ENCODE peak calls at places on chromosomes 3 and 15, in eight cellular contexts. A is ELR, I is fibroblast of pulmonary artery, T is T follicular helper cell, K is activated gamma-delta T cell treated with Interleukin-2 at 50 U/mL for 16 hours, W is ecto neural progenitor cell, N is midbrain, M is T-helper 9 cell. U is an unnamed sample.

GRCh38 chr15:92845109-92845508 is 55.0 kb upstream of the CHD2 start:
- DNase-seq in A (peak; percentile 49), I (peak; percentile 84), T (no peak), K (no peak), W (no peak), N (peak; percentile 17), M (no peak), U (no peak)

GRCh38 chr3:195227871-195228270 is 43.1 kb downstream of the XXYLT1 start:
- DNase-seq in A (no peak), I (no peak), T (no peak), K (no peak), W (no peak), N (no peak), M (no peak), U (no peak)

GRCh38 chr3:72973031-72973723 is 23.4 kb upstream of the PPP4R2 start:
- DNase-seq in A (peak; percentile 12), I (peak; percentile 64), T (no peak), K (no peak), W (no peak), N (no peak), M (no peak), U (no peak)

GRCh38 chr3:42802876-42803799 is 1.2 kb downstream of the HIGD1A start:
- DNase-seq in A (peak; percentile 46), I (peak; percentile 8), T (no peak), K (no peak), W (peak; percentile 58), N (peak; percentile 44), M (no peak), U (no peak)

GRCh38 chr3:123071146-123071545 is 4.3 kb downstream of the PDIA5 start:
- DNase-seq in A (peak; percentile 47), I (peak; percentile 69), T (no peak), K (no peak), W (no peak), N (no peak), M (no peak), U (no peak)

GRCh38 chr3:128575777-128576176 is 74.8 kb downstream of the RPN1 start:
- DNase-seq in A (no peak), I (no peak), T (no peak), K (no peak), W (no peak), N (no peak), M (no peak), U (no peak)

GRCh38 chr15:38530113-38530512 is 34.5 kb downstream of the RASGRP1 start:
- DNase-seq in A (peak; percentile 25), I (no peak), T (no peak), K (no peak), W (no peak), N (no peak), M (no peak), U (no peak)

GRCh38 chr3:197420115-197420514 is 121.7 kb upstream of the DLG1 start:
- DNase-seq in A (no peak), I (no peak), T (no peak), K (no peak), W (no peak), N (no peak), M (no peak), U (no peak)

GRCh38 chr3:40200754-40201316 is 108.7 kb upstream of the EIF1B start:
- DNase-seq in A (peak; percentile 10), I (no peak), T (no peak), K (no peak), W (no peak), N (no peak), M (no peak), U (no peak)

U was measured in HS-5.